ENCODE peak calls at places on chromosomes 4 and X, in seven cellular contexts. One of them, this sample, is unnamed.
A peak's percentile ranks its signal among the peaks of the same experiment; 100 is the strongest.

GRCh38 chr4:141643557-141643956 is 7.2 kb downstream of the IL15 start:
- DNase-seq in heart left ventricle: no peak
- DNase-seq in WERI-Rb-1: no peak
- DNase-seq in tibial artery: no peak
- DNase-seq in left ventricle myocardium inferior: no peak
- DNase-seq in breast epithelium: no peak
- DNase-seq in GM23338: no peak
- DNase-seq in this sample: no peak

GRCh38 chrX:41922694-41923171 is 621 bp downstream of the CASK start:
- DNase-seq in left ventricle myocardium inferior: peak; percentile 23
- DNase-seq in GM23338: peak; percentile 11
- DNase-seq in WERI-Rb-1: peak; percentile 45
- DNase-seq in tibial artery: no peak
- DNase-seq in heart left ventricle: peak; percentile 28
- DNase-seq in breast epithelium: no peak
- DNase-seq in this sample: peak; percentile 58

GRCh38 chr4:1373892-1374705 is 27.1 kb downstream of the UVSSA start:
- DNase-seq in WERI-Rb-1: peak; percentile 5
- DNase-seq in left ventricle myocardium inferior: peak; percentile 11
- DNase-seq in breast epithelium: no peak
- DNase-seq in heart left ventricle: peak; percentile 24
- DNase-seq in GM23338: no peak
- DNase-seq in tibial artery: peak; percentile 13
- DNase-seq in this sample: no peak

GRCh38 chrX:12929701-12930100 is 23.3 kb downstream of the TLR8 start:
- DNase-seq in breast epithelium: no peak
- DNase-seq in GM23338: no peak
- DNase-seq in heart left ventricle: no peak
- DNase-seq in WERI-Rb-1: no peak
- DNase-seq in tibial artery: no peak
- DNase-seq in left ventricle myocardium inferior: no peak
- DNase-seq in this sample: no peak

GRCh38 chrX:80765226-80765625 is 44.5 kb downstream of the BRWD3 start:
- DNase-seq in WERI-Rb-1: no peak
- DNase-seq in heart left ventricle: no peak
- DNase-seq in left ventricle myocardium inferior: no peak
- DNase-seq in GM23338: peak; percentile 5
- DNase-seq in tibial artery: no peak
- DNase-seq in breast epithelium: no peak
- DNase-seq in this sample: no peak

GRCh38 chr4:26454961-26455360 is 35.3 kb downstream of the CCKAR start:
- DNase-seq in tibial artery: no peak
- DNase-seq in breast epithelium: no peak
- DNase-seq in heart left ventricle: no peak
- DNase-seq in WERI-Rb-1: no peak
- DNase-seq in left ventricle myocardium inferior: no peak
- DNase-seq in GM23338: no peak
- DNase-seq in this sample: no peak

GRCh38 chr4:140641105-140641555 is 72.4 kb upstream of the UCP1 start:
- DNase-seq in tibial artery: no peak
- DNase-seq in GM23338: no peak
- DNase-seq in WERI-Rb-1: no peak
- DNase-seq in left ventricle myocardium inferior: no peak
- DNase-seq in breast epithelium: no peak
- DNase-seq in heart left ventricle: no peak
- DNase-seq in this sample: no peak

GRCh38 chr4:14513471-14513870 is 488.8 kb upstream of the CPEB2 start:
- DNase-seq in breast epithelium: no peak
- DNase-seq in left ventricle myocardium inferior: no peak
- DNase-seq in tibial artery: no peak
- DNase-seq in WERI-Rb-1: no peak
- DNase-seq in heart left ventricle: no peak
- DNase-seq in GM23338: no peak
- DNase-seq in this sample: no peak

GRCh38 chrX:38312436-38312835 is 14.9 kb downstream of the RPGR start:
- DNase-seq in breast epithelium: no peak
- DNase-seq in heart left ventricle: no peak
- DNase-seq in GM23338: no peak
- DNase-seq in left ventricle myocardium inferior: no peak
- DNase-seq in tibial artery: no peak
- DNase-seq in WERI-Rb-1: no peak
- DNase-seq in this sample: no peak

GRCh38 chr4:139279723-139280620 is at the start of gene MGARP:
- DNase-seq in left ventricle myocardium inferior: peak; percentile 16
- DNase-seq in tibial artery: peak; percentile 22
- DNase-seq in breast epithelium: no peak
- DNase-seq in heart left ventricle: no peak
- DNase-seq in WERI-Rb-1: no peak
- DNase-seq in GM23338: peak; percentile 93
- DNase-seq in this sample: peak; percentile 31

GRCh38 chrX:131854586-131854985 is 168.5 kb upstream of the STK26 start:
- DNase-seq in left ventricle myocardium inferior: no peak
- DNase-seq in heart left ventricle: no peak
- DNase-seq in GM23338: peak; percentile 21
- DNase-seq in breast epithelium: no peak
- DNase-seq in WERI-Rb-1: no peak
- DNase-seq in tibial artery: no peak
- DNase-seq in this sample: no peak

GRCh38 chr4:128661529-128661928 is 148.0 kb upstream of the JADE1 start:
- DNase-seq in left ventricle myocardium inferior: no peak
- DNase-seq in heart left ventricle: no peak
- DNase-seq in breast epithelium: peak; percentile 38
- DNase-seq in WERI-Rb-1: no peak
- DNase-seq in tibial artery: no peak
- DNase-seq in GM23338: peak; percentile 62
- DNase-seq in this sample: no peak

GRCh38 chrX:48715876-48716502 is 19.5 kb downstream of the SUV39H1 start:
- DNase-seq in heart left ventricle: no peak
- DNase-seq in GM23338: no peak
- DNase-seq in WERI-Rb-1: no peak
- DNase-seq in breast epithelium: no peak
- DNase-seq in left ventricle myocardium inferior: no peak
- DNase-seq in tibial artery: no peak
- DNase-seq in this sample: no peak

GRCh38 chr4:156169011-156169410 is 215.3 kb upstream of the CTSO start:
- DNase-seq in breast epithelium: no peak
- DNase-seq in heart left ventricle: peak; percentile 59
- DNase-seq in left ventricle myocardium inferior: peak; percentile 17
- DNase-seq in GM23338: peak; percentile 73
- DNase-seq in WERI-Rb-1: peak; percentile 73
- DNase-seq in tibial artery: peak; percentile 21
- DNase-seq in this sample: no peak
- TF ChIP-seq CTCF in breast epithelium: no peak
- TF ChIP-seq CTCF in heart left ventricle: peak; percentile 55
- TF ChIP-seq CTCF in left ventricle myocardium inferior: peak; percentile 49
- TF ChIP-seq CTCF in GM23338: peak; percentile 69
- TF ChIP-seq CTCF in WERI-Rb-1: peak; percentile 74
- TF ChIP-seq CTCF in tibial artery: peak; percentile 23
- TF ChIP-seq CTCF in this sample: no peak

GRCh38 chr4:2931765-2932560 is 31.2 kb downstream of the NOP14 start:
- DNase-seq in WERI-Rb-1: no peak
- DNase-seq in GM23338: peak; percentile 63
- DNase-seq in heart left ventricle: peak; percentile 81
- DNase-seq in breast epithelium: no peak
- DNase-seq in left ventricle myocardium inferior: peak; percentile 78
- DNase-seq in tibial artery: peak; percentile 69
- DNase-seq in this sample: peak; percentile 81

GRCh38 chr4:2933566-2934076 is 29.6 kb downstream of the NOP14 start:
- DNase-seq in tibial artery: peak; percentile 31
- DNase-seq in breast epithelium: no peak
- DNase-seq in left ventricle myocardium inferior: peak; percentile 22
- DNase-seq in heart left ventricle: no peak
- DNase-seq in GM23338: no peak
- DNase-seq in WERI-Rb-1: no peak
- DNase-seq in this sample: no peak

GRCh38 chr4:2930821-2931764 is 32.1 kb downstream of the NOP14 start:
- DNase-seq in breast epithelium: peak; percentile 73
- DNase-seq in GM23338: no peak
- DNase-seq in heart left ventricle: no peak
- DNase-seq in left ventricle myocardium inferior: peak; percentile 21
- DNase-seq in WERI-Rb-1: no peak
- DNase-seq in tibial artery: peak; percentile 23
- DNase-seq in this sample: no peak

GRCh38 chr4:2932951-2933565 is 30.1 kb downstream of the NOP14 start:
- DNase-seq in heart left ventricle: no peak
- DNase-seq in tibial artery: no peak
- DNase-seq in breast epithelium: no peak
- DNase-seq in GM23338: no peak
- DNase-seq in WERI-Rb-1: no peak
- DNase-seq in left ventricle myocardium inferior: peak; percentile 18
- DNase-seq in this sample: no peak

GRCh38 chr4:2932561-2932950 is 30.6 kb downstream of the NOP14 start:
- DNase-seq in tibial artery: peak; percentile 19
- DNase-seq in heart left ventricle: no peak
- DNase-seq in GM23338: no peak
- DNase-seq in breast epithelium: no peak
- DNase-seq in left ventricle myocardium inferior: no peak
- DNase-seq in WERI-Rb-1: no peak
- DNase-seq in this sample: no peak
- H3K36me3 ChIP-seq in tibial artery: peaks cover 4% of the 10 kb centered on the region
- H3K36me3 ChIP-seq in heart left ventricle: peaks cover 37% of the 10 kb centered on the region
- H3K36me3 ChIP-seq in GM23338: peaks cover 6% of the 10 kb centered on the region
- H3K36me3 ChIP-seq in breast epithelium: no peaks in the 10 kb centered on the region
- H3K36me3 ChIP-seq in left ventricle myocardium inferior: peaks cover 37% of the 10 kb centered on the region
- H3K36me3 ChIP-seq in WERI-Rb-1: peaks cover 64% of the 10 kb centered on the region
- H3K36me3 ChIP-seq in this sample: peaks cover 38% of the 10 kb centered on the region

GRCh38 chr4:184764601-184765000 is 30.7 kb upstream of the CENPU start:
- DNase-seq in GM23338: no peak
- DNase-seq in breast epithelium: no peak
- DNase-seq in left ventricle myocardium inferior: no peak
- DNase-seq in WERI-Rb-1: no peak
- DNase-seq in tibial artery: no peak
- DNase-seq in heart left ventricle: no peak
- DNase-seq in this sample: no peak

GRCh38 chr4:184763150-184763780 is 29.4 kb upstream of the CENPU start:
- DNase-seq in WERI-Rb-1: no peak
- DNase-seq in heart left ventricle: peak; percentile 47
- DNase-seq in left ventricle myocardium inferior: peak; percentile 38
- DNase-seq in breast epithelium: no peak
- DNase-seq in GM23338: no peak
- DNase-seq in tibial artery: no peak
- DNase-seq in this sample: no peak

GRCh38 chr4:184765473-184766346 is 31.8 kb upstream of the CENPU start:
- DNase-seq in GM23338: peak; percentile 55
- DNase-seq in left ventricle myocardium inferior: no peak
- DNase-seq in WERI-Rb-1: peak; percentile 52
- DNase-seq in heart left ventricle: no peak
- DNase-seq in tibial artery: no peak
- DNase-seq in breast epithelium: no peak
- DNase-seq in this sample: no peak

GRCh38 chr4:184757810-184758209 is 23.9 kb upstream of the CENPU start:
- DNase-seq in breast epithelium: no peak
- DNase-seq in left ventricle myocardium inferior: no peak
- DNase-seq in tibial artery: peak; percentile 45
- DNase-seq in WERI-Rb-1: no peak
- DNase-seq in GM23338: no peak
- DNase-seq in heart left ventricle: no peak
- DNase-seq in this sample: no peak

DNA sequence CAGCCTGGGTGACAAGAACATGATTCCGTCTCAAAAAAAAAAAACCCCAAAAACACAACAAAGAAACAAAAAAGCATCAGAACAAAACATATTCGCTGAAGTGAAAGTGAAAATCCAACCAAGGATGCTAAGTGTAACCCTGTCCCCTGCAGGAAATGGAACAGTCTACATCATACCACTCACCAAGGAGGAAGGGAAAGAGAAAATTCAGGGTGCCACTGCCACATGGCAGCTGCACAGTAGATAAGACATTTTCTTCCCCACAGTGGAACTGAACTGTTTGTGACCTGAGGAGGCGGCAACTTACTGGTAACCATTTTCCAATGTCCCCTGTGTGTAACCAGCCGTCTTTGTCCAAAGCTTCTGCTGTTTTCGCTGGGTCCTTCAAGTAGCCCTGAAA is 28.2 kb upstream of the CENPU start:
- DNase-seq in WERI-Rb-1: no peak
- DNase-seq in heart left ventricle: no peak
- DNase-seq in left ventricle myocardium inferior: no peak
- DNase-seq in GM23338: no peak
- DNase-seq in tibial artery: no peak
- DNase-seq in breast epithelium: no peak
- DNase-seq in this sample: no peak
- TF ChIP-seq CTCF in WERI-Rb-1: no peak
- TF ChIP-seq CTCF in heart left ventricle: no peak
- TF ChIP-seq CTCF in left ventricle myocardium inferior: no peak
- TF ChIP-seq CTCF in GM23338: no peak
- TF ChIP-seq CTCF in tibial artery: no peak
- TF ChIP-seq CTCF in breast epithelium: no peak
- TF ChIP-seq CTCF in this sample: no peak

DNA sequence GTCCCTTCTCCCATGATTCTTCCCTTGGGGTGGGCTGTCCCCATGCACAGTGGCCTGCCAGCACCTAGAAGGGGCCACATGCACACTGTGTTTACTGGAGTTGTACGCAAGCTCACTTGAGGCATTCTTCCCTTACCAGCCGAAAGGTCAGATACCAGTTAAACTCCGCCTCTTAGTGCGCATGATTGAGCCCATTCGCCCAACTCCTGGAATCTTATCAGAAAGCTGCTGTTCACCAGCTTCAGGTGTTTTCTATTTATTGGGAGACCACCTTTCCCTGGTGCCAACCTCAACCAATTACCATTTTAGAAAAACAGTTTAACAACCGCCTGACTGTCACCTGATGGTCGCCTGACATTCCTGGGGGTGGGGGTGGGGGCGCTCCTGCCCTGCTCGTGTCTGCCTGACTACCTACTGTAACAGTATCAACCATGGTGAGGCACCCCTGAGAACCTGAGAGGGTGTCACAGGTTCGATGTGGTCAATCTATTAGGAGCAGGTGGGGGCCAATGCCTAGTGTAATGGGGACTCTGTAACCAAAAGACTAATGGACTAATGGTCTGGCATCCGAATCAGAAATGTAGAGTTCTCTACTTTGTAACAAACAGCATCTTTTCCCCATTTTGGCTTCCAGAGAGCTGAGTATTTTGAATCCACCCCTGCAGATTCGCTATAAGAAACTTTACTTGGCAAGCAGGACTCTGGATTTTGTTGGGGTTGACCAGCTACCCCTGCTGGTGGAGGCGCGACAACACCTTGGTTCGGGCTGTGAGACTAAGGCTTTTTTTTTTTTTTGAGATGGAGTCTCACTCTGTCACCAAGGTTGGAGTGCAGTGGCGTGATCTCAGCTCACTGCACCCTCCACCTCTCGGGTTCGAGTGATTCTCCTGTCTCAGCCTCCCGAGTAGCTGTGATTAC is 58.3 kb upstream of the ZNF157 start:
- DNase-seq in breast epithelium: no peak
- DNase-seq in heart left ventricle: peak; percentile 30
- DNase-seq in GM23338: peak; percentile 74
- DNase-seq in WERI-Rb-1: peak; percentile 59
- DNase-seq in tibial artery: peak; percentile 19
- DNase-seq in left ventricle myocardium inferior: no peak
- DNase-seq in this sample: no peak
- H3K36me3 ChIP-seq in breast epithelium: no peaks in the 10 kb centered on the region
- H3K36me3 ChIP-seq in heart left ventricle: no peaks in the 10 kb centered on the region
- H3K36me3 ChIP-seq in GM23338: no peaks in the 10 kb centered on the region
- H3K36me3 ChIP-seq in WERI-Rb-1: no peaks in the 10 kb centered on the region
- H3K36me3 ChIP-seq in tibial artery: no peaks in the 10 kb centered on the region
- H3K36me3 ChIP-seq in left ventricle myocardium inferior: no peaks in the 10 kb centered on the region
- H3K36me3 ChIP-seq in this sample: no peaks in the 10 kb centered on the region